ENCODE peak calls at places on chromosomes 12 and 14, in nine cellular contexts. W, P, E, S, L, Z, U, J and A are unnamed samples.
A peak's percentile ranks its signal among the peaks of the same experiment; 100 is the strongest.

GRCh38 chr12:22648668-22649067 is 23.7 kb downstream of the ETNK1 start:
- DNase-seq in W (no peak), P (no peak), E (no peak), S (no peak), L (no peak), Z (no peak), U (no peak), J (no peak), A (no peak)

GRCh38 chr12:25326326-25326725 is 75.6 kb upstream of the KRAS start:
- DNase-seq in W (no peak), P (no peak), E (no peak), S (no peak), L (no peak), Z (no peak), U (no peak), J (no peak), A (no peak)

GRCh38 chr12:55659486-55660385 is 23.0 kb downstream of the OR10P1 start:
- DNase-seq in W (no peak), P (peak; percentile 65), E (peak; percentile 30), S (peak; percentile 44), L (no peak), Z (no peak), U (peak; percentile 55), J (peak; percentile 28), A (no peak)

GRCh38 chr12:45890276-45890675 is 100.1 kb downstream of the SCAF11 start:
- DNase-seq in W (no peak), P (no peak), E (no peak), S (no peak), L (no peak), Z (no peak), U (no peak), J (no peak), A (no peak)

GRCh38 chr12:106245767-106246166 is 2.1 kb downstream of the CKAP4 start:
- DNase-seq in W (peak; percentile 76), P (no peak), E (peak; percentile 90), S (peak; percentile 85), L (no peak), Z (no peak), U (no peak), J (peak; percentile 80), A (peak; percentile 84)

GRCh38 chr14:91277546-91278382 is 33.3 kb upstream of the GPR68 start:
- DNase-seq in W (no peak), P (no peak), E (peak; percentile 33), S (no peak), L (no peak), Z (no peak), U (no peak), J (no peak), A (no peak)

GRCh38 chr12:29088611-29089219 is 60.4 kb upstream of the FAR2 start:
- DNase-seq in W (peak; percentile 28), P (peak; percentile 67), E (peak; percentile 25), S (peak; percentile 40), L (no peak), Z (no peak), U (no peak), J (no peak), A (no peak)

GRCh38 chr12:65961731-65962130 is 137.4 kb downstream of the HMGA2 start:
- DNase-seq in W (no peak), P (no peak), E (no peak), S (no peak), L (no peak), Z (no peak), U (no peak), J (no peak), A (no peak)

GRCh38 chr12:104257913-104258472 is 42.4 kb downstream of the TXNRD1 start:
- DNase-seq in W (no peak), P (no peak), E (no peak), S (no peak), L (no peak), Z (no peak), U (no peak), J (no peak), A (no peak)

GRCh38 chr14:65237956-65238355 is 135.6 kb upstream of the MAX start:
- DNase-seq in W (no peak), P (no peak), E (no peak), S (peak; percentile 85), L (no peak), Z (no peak), U (no peak), J (no peak), A (no peak)

GRCh38 chr14:99537399-99537798 is 56.2 kb downstream of the CCNK start:
- DNase-seq in W (peak; percentile 87), P (no peak), E (peak; percentile 59), S (peak; percentile 88), L (no peak), Z (no peak), U (no peak), J (peak; percentile 48), A (no peak)